ENCODE peak calls at places on chromosomes 13 and 19, in ten cellular contexts. W is mucosa of descending colon, E is astrocyte of the spinal cord, X is stomach, M is GM23338, B is activated B cell treated with CpG ODN at 0.5 μM for 24 hours, Z is type B pancreatic cell, K is fibroblast of mammary gland, V is osteoblast, H is RWPE1. U is an unnamed sample.

GRCh38 chr13:83975668-83976165 is 93.4 kb upstream of the SLITRK1 start:
- DNase-seq in W (no peak), K (no peak), E (no peak), H (no peak), Z (no peak), B (no peak), X (no peak), M (no peak), V (no peak), U (no peak)

GRCh38 chr19:22634450-22634827 is 315 bp downstream of the ZNF492 start:
- DNase-seq in H (no peak), X (no peak), K (no peak), Z (no peak), M (no peak), B (no peak), E (no peak), W (no peak), V (no peak), U (no peak)

GRCh38 chr13:46113596-46113995 is 8.8 kb upstream of the CPB2 start:
- DNase-seq in V (no peak), Z (no peak), B (no peak), H (no peak), X (no peak), W (no peak), E (peak), K (peak), M (no peak), U (no peak)

GRCh38 chr13:75547917-75548316 is 1.7 kb upstream of the UCHL3 start:
- DNase-seq in M (no peak), K (no peak), E (no peak), B (no peak), H (no peak), Z (no peak), W (no peak), V (no peak), X (no peak), U (no peak)

GRCh38 chr19:15790096-15790495 is 2.6 kb downstream of the OR10H5 start:
- DNase-seq in Z (no peak), V (no peak), K (no peak), E (no peak), H (no peak), X (no peak), M (no peak), B (no peak), W (no peak), U (no peak)

GRCh38 chr13:32850311-32851052 is 165.7 kb upstream of the KL start:
- DNase-seq in K (peak), H (no peak), Z (no peak), V (no peak), E (no peak), M (no peak), X (no peak), B (no peak), W (no peak), U (no peak)

GRCh38 chr13:113405481-113406300 is 41.8 kb upstream of the GRTP1 start:
- DNase-seq in V (no peak), K (no peak), M (no peak), H (no peak), X (no peak), Z (peak), B (no peak), E (no peak), W (no peak), U (no peak)

GRCh38 chr19:33379151-33379829 is 5.8 kb downstream of the CEBPG start:
- DNase-seq in V (no peak), M (no peak), E (no peak), W (no peak), Z (no peak), H (no peak), K (no peak), B (no peak), X (no peak), U (no peak)

GRCh38 chr13:32791545-32792172 is 205.4 kb downstream of the PDS5B start:
- DNase-seq in Z (no peak), X (no peak), E (peak), M (no peak), V (no peak), K (peak), B (no peak), W (no peak), H (no peak), U (no peak)

GRCh38 chr19:1237754-1238372 is at the start of gene CBARP:
- DNase-seq in B (peak), M (no peak), Z (no peak), V (peak), W (no peak), H (no peak), K (no peak), X (no peak), E (no peak), U (no peak)

GRCh38 chr13:66329988-66330429 is 900.1 kb downstream of the PCDH9 start:
- DNase-seq in M (no peak), Z (no peak), B (no peak), K (peak), V (no peak), H (no peak), E (peak), X (no peak), W (no peak), U (no peak)

GRCh38 chr13:101915755-101916107 is 463.3 kb downstream of the ITGBL1 start:
- DNase-seq in X (no peak), V (no peak), M (peak), K (no peak), B (no peak), W (no peak), E (no peak), H (no peak), Z (no peak), U (no peak)

GRCh38 chr19:17686592-17687042 is 1.5 kb downstream of the UNC13A start:
- DNase-seq in K (no peak), Z (no peak), W (no peak), X (no peak), H (peak), M (peak), V (peak), E (peak), B (no peak), U (no peak)

GRCh38 chr13:26658491-26658890 is 101.0 kb downstream of the WASF3 start:
- DNase-seq in M (no peak), H (no peak), W (no peak), B (no peak), V (no peak), X (no peak), K (no peak), E (no peak), Z (no peak), U (no peak)

GRCh38 chr13:79966502-79966901 is 374.4 kb downstream of the SPRY2 start:
- DNase-seq in V (peak), X (no peak), Z (no peak), E (no peak), H (no peak), B (no peak), K (peak), W (no peak), M (peak), U (no peak)

GRCh38 chr19:35031072-35031881 is 1.0 kb downstream of the SCN1B start:
- DNase-seq in X (no peak), E (peak), M (peak), Z (no peak), K (no peak), W (no peak), B (no peak), V (peak), H (no peak), U (no peak)

GRCh38 chr13:85261757-85262346 is 537.4 kb downstream of the SLITRK6 start:
- DNase-seq in B (no peak), W (no peak), E (peak), M (peak), X (no peak), K (peak), Z (no peak), V (no peak), H (peak), U (no peak)

GRCh38 chr19:33389574-33390119 is 16.1 kb downstream of the CEBPG start:
- DNase-seq in Z (no peak), M (no peak), V (peak), B (no peak), K (no peak), W (peak), X (no peak), H (no peak), E (no peak), U (no peak)

GRCh38 chr13:75489502-75490263 is 7.7 kb upstream of the TBC1D4 start:
- DNase-seq in K (peak), X (peak), V (no peak), Z (no peak), B (no peak), H (peak), M (no peak), E (peak), W (no peak), U (no peak)

GRCh38 chr13:31105020-31105800 is 56.5 kb downstream of the HSPH1 start:
- DNase-seq in H (no peak), E (no peak), K (peak), X (no peak), M (peak), V (no peak), B (no peak), W (no peak), Z (no peak), U (no peak)

GRCh38 chr13:98044301-98044700 is 90.8 kb downstream of the IPO5 start:
- DNase-seq in H (no peak), E (no peak), B (no peak), X (no peak), Z (no peak), K (no peak), V (no peak), M (no peak), W (no peak), U (no peak)

GRCh38 chr19:1579222-1579621 is 11.1 kb upstream of the MEX3D start:
- DNase-seq in B (no peak), Z (no peak), E (no peak), K (no peak), W (no peak), H (no peak), M (no peak), X (no peak), V (no peak), U (no peak)

GRCh38 chr19:52115526-52116053 is 20.0 kb upstream of the ZNF841 start:
- DNase-seq in M (no peak), E (no peak), H (no peak), B (no peak), K (no peak), Z (no peak), W (no peak), X (no peak), V (no peak), U (no peak)

GRCh38 chr19:44903602-44904425 is 1.8 kb upstream of the APOE start:
- DNase-seq in Z (peak), E (peak), V (peak), W (peak), M (peak), K (peak), H (peak), X (peak), B (peak), U (peak)

GRCh38 chr13:71285700-71286099 is 581.3 kb downstream of the DACH1 start:
- DNase-seq in W (no peak), B (no peak), H (no peak), K (no peak), M (peak), V (no peak), X (no peak), Z (no peak), E (no peak), U (no peak)

GRCh38 chr19:40264314-40265054 is 20.7 kb downstream of the AKT2 start:
- DNase-seq in V (no peak), M (peak), X (no peak), B (no peak), Z (no peak), W (no peak), E (no peak), K (no peak), H (no peak), U (no peak)

GRCh38 chr13:23992722-23993438 is 95.6 kb upstream of the C1QTNF9B start:
- DNase-seq in M (no peak), Z (no peak), X (no peak), V (no peak), W (no peak), B (no peak), H (no peak), E (no peak), K (no peak), U (no peak)

GRCh38 chr19:13530720-13531119 is 24.4 kb upstream of the CACNA1A start:
- DNase-seq in X (no peak), B (no peak), K (no peak), Z (no peak), V (no peak), M (peak), H (no peak), W (no peak), E (no peak), U (no peak)

GRCh38 chr13:74131206-74131605 is 3.0 kb downstream of the KLF12 start:
- DNase-seq in X (no peak), B (no peak), W (no peak), V (no peak), E (no peak), Z (no peak), K (no peak), M (no peak), H (no peak), U (no peak)
- TF ChIP-seq CTCF in X (no peak), B (no peak), W (no peak), V (no peak), E (no peak), Z (no peak), K (no peak), M (no peak), H (no peak), U (no peak)

DNA sequence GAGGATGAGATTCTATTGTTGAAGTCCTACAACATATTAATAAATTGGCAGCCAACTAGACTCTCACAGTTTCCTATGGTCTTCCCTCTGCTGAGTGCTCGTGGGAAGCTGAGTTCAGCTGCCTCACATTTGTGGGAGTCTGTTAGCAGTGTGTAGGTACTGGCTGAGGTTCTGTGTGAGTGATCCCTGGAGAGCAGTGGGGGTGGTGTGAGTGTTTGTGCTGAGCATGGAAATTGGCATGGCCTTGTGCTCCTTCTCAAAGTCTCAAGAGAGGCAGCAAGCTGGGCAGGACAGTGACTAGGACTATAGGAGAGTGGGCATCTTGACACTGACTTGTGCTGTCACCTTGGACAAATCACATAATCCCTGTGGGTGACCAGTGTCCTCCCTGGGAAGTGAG is 298.3 kb downstream of the MTUS2 start:
- DNase-seq in X (no peak), H (no peak), B (no peak), M (no peak), V (no peak), W (no peak), E (no peak), K (no peak), Z (no peak), U (no peak)
- TF ChIP-seq CTCF in X (no peak), H (no peak), B (no peak), M (no peak), V (no peak), W (no peak), E (no peak), K (no peak), Z (no peak), U (no peak)

GRCh38 chr13:50969691-50970090 is 60.1 kb downstream of the RNASEH2B start:
- DNase-seq in K (no peak), V (no peak), H (no peak), E (peak), B (no peak), X (no peak), W (no peak), Z (no peak), M (peak), U (no peak)
- TF ChIP-seq CTCF in K (peak), V (no peak), H (no peak), E (no peak), B (no peak), X (no peak), W (no peak), Z (no peak), M (peak), U (no peak)

DNA sequence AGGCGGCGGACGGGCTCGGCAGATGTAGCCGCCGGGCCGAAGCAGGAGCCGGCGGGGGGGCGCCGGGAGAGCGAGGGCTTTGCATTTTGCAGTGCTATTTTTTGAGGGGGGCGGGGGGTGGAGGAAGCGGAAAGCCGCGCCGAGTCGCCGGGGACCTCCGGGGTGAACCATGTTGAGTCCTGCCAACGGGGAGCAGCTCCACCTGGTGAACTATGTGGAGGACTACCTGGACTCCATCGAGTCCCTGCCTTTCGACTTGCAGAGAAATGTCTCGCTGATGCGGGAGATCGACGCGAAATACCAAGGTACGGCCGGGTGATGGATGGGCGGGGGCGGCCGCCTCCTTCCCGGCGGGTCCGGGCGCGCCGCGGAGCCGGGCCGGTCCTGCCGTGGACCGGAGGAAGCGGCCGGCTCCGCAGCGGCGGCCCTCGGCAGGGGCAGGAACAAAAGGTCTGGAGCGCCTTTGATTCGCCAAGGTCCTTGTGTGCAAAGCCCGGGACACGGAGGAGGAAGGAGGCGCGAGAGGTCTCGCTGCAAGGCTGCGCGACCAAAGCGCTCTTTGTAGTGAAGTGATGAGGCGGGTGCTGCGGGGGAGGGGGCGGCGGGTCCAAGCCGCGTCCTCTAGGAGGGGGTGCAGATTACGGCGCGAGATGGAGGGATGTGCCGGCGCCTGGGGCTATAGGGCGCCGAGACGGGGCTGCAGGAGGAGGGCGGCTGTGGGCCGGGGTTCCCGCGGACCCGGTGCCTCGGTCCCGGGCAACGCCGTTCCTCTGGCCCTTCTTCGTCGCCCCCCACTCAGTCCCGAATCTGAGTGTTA is 689 bp downstream of the ING1 start:
- DNase-seq in E (peak), K (peak), Z (no peak), W (peak), H (peak), X (peak), M (peak), B (peak), V (peak), U (peak)
- TF ChIP-seq CTCF in E (no peak), K (no peak), Z (no peak), W (no peak), H (no peak), X (no peak), M (peak), B (no peak), V (no peak), U (no peak)

DNA sequence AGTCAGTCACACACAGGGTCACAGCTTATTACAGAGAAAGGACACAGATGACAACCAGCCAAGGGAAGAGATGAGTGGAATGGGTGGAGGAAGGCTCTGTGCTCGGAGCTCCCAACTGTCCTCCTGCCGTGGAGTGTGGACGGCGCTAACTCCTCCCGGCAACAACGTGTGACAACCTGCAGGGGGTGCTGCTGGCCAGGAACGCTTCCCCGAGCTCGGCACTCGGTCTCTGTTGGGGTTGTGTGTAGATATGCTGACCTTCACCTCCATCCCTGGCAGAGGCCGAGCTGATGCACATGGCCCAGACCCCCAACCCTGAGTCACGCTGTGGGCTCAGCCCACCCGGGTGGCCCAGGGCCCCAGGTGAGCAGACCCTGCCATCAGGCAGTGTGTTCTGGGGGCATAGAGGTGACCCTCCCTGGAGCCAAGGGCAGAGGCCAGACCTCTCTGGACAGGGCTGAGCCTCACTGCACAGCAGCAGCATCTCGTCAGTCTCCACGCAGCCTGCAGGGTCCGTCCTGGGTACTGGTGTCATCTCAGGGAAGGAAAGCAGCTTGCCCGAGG is 14.1 kb downstream of the ZNF444 start:
- DNase-seq in H (no peak), K (no peak), B (no peak), X (no peak), E (no peak), W (no peak), Z (no peak), M (peak), V (peak), U (no peak)
- TF ChIP-seq CTCF in H (no peak), K (peak), B (no peak), X (peak), E (peak), W (no peak), Z (peak), M (peak), V (peak), U (peak)

DNA sequence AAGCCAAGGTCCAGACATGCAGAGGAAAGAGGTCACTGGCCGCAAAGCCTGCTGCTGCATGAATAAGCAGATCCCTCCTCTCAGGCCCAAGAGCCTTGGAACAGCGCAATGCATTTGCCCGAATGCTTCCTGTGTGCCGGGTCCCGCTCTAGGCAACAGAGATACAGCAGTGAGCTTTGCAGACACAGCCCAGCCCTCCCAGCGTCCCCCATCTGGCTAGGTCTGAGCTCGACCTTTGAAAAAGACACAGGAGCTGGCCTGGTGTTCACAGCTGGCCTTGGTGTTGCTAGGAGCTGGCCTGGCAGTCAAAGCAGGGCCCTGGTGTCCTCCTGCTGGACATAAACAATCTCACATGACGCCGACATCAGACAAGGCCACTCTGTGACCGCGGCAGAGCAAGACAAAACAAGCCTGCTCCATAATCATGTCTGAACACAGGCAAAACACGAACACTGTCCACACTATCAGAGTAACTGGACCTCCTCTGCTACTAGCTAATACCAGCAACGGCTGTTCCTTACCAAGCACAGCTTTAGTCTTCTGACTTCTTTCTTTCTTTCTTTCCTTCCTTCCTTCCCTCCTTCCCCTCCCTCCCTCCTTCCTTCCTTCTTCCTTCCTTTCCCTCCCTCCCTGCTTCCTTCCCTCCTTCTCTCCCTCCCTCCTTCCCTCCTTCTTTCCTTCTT is 5.7 kb upstream of the PEX11G start:
- DNase-seq in H (no peak), M (no peak), Z (no peak), B (no peak), X (peak), E (no peak), K (peak), V (peak), W (no peak), U (no peak)
- TF ChIP-seq CTCF in H (no peak), M (no peak), Z (peak), B (no peak), X (no peak), E (no peak), K (no peak), V (no peak), W (no peak), U (peak)

GRCh38 chr19:49491030-49491803 is 3.8 kb downstream of the RPL13A start:
- DNase-seq in K (no peak), V (peak), Z (no peak), H (no peak), M (no peak), W (no peak), E (no peak), X (no peak), B (no peak), U (no peak)

GRCh38 chr19:49490287-49491029 is 3.0 kb downstream of the RPL13A start:
- DNase-seq in H (no peak), X (no peak), W (no peak), K (no peak), Z (no peak), B (no peak), M (no peak), V (no peak), E (no peak), U (no peak)

GRCh38 chr19:49488863-49489537 is 1.6 kb downstream of the RPL13A start:
- DNase-seq in Z (no peak), K (no peak), E (no peak), B (no peak), X (no peak), H (no peak), W (no peak), M (no peak), V (no peak), U (no peak)

GRCh38 chr19:49488046-49488862 is 846 bp downstream of the RPL13A start:
- DNase-seq in W (no peak), E (no peak), K (no peak), Z (no peak), H (no peak), X (no peak), V (peak), M (no peak), B (no peak), U (no peak)

GRCh38 chr19:49489601-49490167 is 2.3 kb downstream of the RPL13A start:
- DNase-seq in V (no peak), H (no peak), Z (no peak), M (no peak), B (no peak), W (no peak), X (no peak), K (peak), E (no peak), U (no peak)
- TF ChIP-seq CTCF in V (no peak), H (no peak), Z (no peak), M (no peak), B (no peak), W (no peak), X (peak), K (no peak), E (no peak), U (no peak)

U was measured in progenitor cell of endocrine pancreas.